ENCODE peak calls at places on chromosome 9, in five cellular contexts. K, F, N, D and G are unnamed samples.

GRCh38 chr9:1383823-1384580 is 333.8 kb downstream of the DMRT2 start:
- DNase-seq in D (no peak), F (no peak), K (no peak), N (no peak), G (no peak)

GRCh38 chr9:99635032-99635431 is 186.7 kb upstream of the NR4A3 start:
- DNase-seq in N (no peak), F (no peak), K (no peak), D (no peak), G (no peak)

GRCh38 chr9:114911167-114911821 is 19.1 kb downstream of the TNFSF8 start:
- DNase-seq in D (no peak), N (no peak), K (no peak), F (no peak), G (peak)

GRCh38 chr9:72149231-72149975 is at the start of gene GDA:
- DNase-seq in N (no peak), D (peak), F (no peak), K (no peak), G (no peak)

GRCh38 chr9:134781895-134782294 is 98.7 kb upstream of the FCN2 start:
- DNase-seq in N (no peak), K (no peak), D (no peak), F (no peak), G (no peak)

GRCh38 chr9:12775373-12775962 is 648 bp downstream of the LURAP1L start:
- DNase-seq in N (no peak), K (no peak), D (no peak), F (peak), G (no peak)

GRCh38 chr9:135253305-135254004 is 166.0 kb downstream of the OLFM1 start:
- DNase-seq in D (no peak), N (no peak), F (no peak), K (no peak), G (no peak)

GRCh38 chr9:99143661-99144060 is 38.7 kb downstream of the TGFBR1 start:
- DNase-seq in K (no peak), F (no peak), N (no peak), D (no peak), G (no peak)

DNA sequence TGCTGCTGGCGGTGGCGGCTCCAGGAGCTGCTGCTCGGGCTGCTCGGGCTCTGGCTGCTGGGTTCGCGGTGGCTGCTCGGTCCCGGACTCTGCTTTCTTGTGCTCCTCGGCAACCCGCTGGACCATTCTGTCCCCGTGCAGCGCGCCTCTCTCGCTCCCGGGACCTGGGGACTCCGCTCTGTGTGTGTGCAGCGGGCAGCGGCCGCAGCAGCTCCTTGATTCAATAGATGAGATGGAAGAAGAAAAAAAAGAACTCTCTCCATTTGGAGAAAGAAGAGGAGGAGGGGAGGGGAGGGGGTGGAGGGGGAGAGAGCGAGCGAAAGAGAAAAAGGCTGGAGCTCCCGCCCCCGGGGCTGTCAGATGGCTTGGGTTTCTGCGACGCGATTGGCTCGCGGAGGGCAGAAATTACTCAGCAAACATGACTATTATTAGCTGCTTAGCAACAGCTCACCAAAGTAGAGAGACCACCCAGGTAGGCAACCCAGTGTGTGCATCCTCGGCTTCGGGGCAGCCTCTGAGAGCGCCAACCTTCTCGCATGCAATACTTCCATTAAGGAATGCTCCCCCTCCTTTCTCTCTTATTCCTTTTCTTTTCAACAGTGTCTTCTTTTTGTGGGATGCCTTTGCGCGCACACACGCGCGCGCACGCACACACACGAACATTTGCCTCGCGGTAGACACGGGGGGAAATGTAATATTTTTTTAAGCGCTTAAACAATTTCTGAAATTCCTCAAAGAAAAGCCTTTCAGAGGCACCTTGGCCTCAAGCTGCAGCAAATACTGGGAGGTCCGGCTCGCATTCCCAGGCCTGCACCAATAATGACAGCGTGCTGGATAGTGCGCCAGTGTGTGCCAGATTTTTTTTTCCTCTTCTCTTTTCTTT is 7.6 kb downstream of the PTCH1 start:
- DNase-seq in N (no peak), K (peak), F (peak), D (peak), G (peak)
- TF ChIP-seq POLR2A in N (no peak), K (no peak), F (no peak), D (no peak), G (no peak)

GRCh38 chr9:124257070-124257864 is 482 bp upstream of the NEK6 start:
- DNase-seq in K (no peak), N (no peak), D (no peak), F (no peak), G (no peak)

GRCh38 chr9:124259273-124260078 is 1.7 kb downstream of the NEK6 start:
- DNase-seq in N (no peak), F (no peak), K (peak), D (no peak), G (peak)

GRCh38 chr9:124258765-124259272 is 1.1 kb downstream of the NEK6 start:
- DNase-seq in F (no peak), K (no peak), D (no peak), N (no peak), G (no peak)

GRCh38 chr9:124256517-124257069 is 1.2 kb upstream of the NEK6 start:
- DNase-seq in K (no peak), N (no peak), F (no peak), D (no peak), G (no peak)

DNA sequence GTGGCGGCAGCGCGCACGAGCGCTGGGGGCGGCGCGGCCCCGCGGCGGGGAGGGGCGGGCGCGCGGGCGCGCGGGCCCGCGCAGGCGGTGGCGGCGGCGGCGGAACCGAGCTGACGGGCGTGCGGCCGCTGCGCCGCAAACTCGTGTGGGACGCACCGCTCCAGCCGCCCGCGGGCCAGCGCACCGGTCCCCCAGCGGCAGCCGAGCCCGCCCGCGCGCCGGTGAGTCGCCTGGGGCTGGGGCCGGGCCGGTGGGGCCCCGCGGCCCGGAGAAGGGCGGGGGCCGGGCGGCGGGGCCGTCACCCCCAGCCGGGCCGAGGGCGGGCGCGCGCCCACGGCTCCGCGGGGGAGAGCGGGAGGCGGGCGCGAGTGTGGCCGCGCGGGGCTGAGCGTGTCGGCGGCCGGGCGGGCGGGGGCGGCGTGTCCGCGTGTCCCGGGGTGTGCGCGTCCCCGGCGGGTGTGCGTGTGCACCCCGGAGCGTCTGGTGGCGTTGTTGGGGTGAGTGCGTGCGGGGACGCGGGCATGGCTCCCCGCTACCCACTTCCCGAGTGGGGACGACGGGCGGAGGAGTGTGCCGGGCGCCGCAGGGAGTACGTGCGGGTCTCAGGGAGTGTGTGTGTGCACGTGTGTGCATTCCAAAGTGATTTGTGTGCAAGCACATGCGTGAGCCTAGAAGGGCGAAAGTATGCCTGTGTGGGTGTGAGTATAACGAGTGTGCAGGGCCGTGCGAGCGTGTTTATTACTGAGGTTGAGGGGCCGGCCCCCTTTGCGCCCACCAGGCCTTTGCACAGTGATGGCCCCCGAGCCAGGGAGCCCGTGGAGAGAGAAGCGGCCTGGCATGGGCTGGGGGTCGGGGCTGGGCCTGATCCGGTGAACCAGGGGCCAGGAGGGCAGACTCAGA is at the start of gene NEK6:
- DNase-seq in D (no peak), N (no peak), K (no peak), F (no peak), G (peak)
- TF ChIP-seq POLR2A in D (no peak), N (no peak), K (no peak), F (no peak), G (no peak)

GRCh38 chr9:94553029-94553938 is 1.6 kb upstream of the PCAT7 start:
- DNase-seq in K (no peak), D (no peak), F (no peak), N (no peak), G (no peak)
- TF ChIP-seq POLR2A in K (no peak), D (no peak), F (no peak), N (no peak), G (no peak)

DNA sequence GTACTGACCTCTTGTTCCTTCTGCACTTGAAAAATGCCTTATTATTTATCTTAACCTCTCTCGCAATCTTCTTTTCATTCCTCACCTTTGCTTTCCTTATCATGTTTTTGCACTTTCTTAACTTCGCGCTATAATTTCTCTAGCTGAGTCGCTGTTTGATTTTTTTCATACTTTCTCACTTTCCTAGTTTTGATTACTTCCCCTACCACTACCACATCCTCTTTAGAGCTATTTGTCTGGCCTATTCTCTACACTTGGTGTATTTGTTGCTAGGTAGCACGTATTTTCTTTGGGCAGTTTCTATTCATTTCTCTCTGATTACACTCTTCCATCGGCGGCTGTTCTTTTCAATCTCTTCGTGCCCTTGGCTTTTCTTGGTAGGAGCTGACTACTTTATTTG is 611.8 kb downstream of the BNC2 start:
- DNase-seq in F (no peak), D (no peak), K (no peak), N (no peak), G (no peak)
- TF ChIP-seq POLR2A in F (no peak), D (no peak), K (no peak), N (no peak), G (no peak)

GRCh38 chr9:126327750-126328120 is 1.1 kb downstream of the MVB12B start:
- DNase-seq in N (no peak), F (no peak), D (no peak), K (no peak), G (peak)

GRCh38 chr9:126325779-126326178 is 850 bp upstream of the MVB12B start:
- DNase-seq in K (peak), D (no peak), N (no peak), F (no peak), G (no peak)

GRCh38 chr9:126327016-126327749 is 554 bp downstream of the MVB12B start:
- DNase-seq in K (peak), F (no peak), D (no peak), N (no peak), G (no peak)

GRCh38 chr9:126328415-126328814 is 1.8 kb downstream of the MVB12B start:
- DNase-seq in D (no peak), N (no peak), K (no peak), F (no peak), G (no peak)

GRCh38 chr9:126326228-126327015 is at the start of gene MVB12B:
- DNase-seq in K (peak), N (no peak), D (no peak), F (no peak), G (peak)
- TF ChIP-seq POLR2A in K (no peak), N (no peak), D (no peak), F (no peak), G (no peak)